ENCODE peak calls at places on chromosomes 16 and 17, in six cellular contexts. One of them, this sample, is unnamed.

GRCh38 chr17:59498421-59499307 is 66.7 kb upstream of the DHX40 start:
- DNase-seq in ascending aorta: no peak
- DNase-seq in iPS DF 6.9: no peak
- DNase-seq in neural progenitor cell: no peak
- DNase-seq in body of pancreas: no peak
- DNase-seq in hepatocyte: no peak
- DNase-seq in this sample: no peak

GRCh38 chr17:31274252-31274651 is 22.8 kb downstream of the OMG start:
- DNase-seq in ascending aorta: no peak
- DNase-seq in iPS DF 6.9: no peak
- DNase-seq in neural progenitor cell: no peak
- DNase-seq in body of pancreas: peak; percentile 5
- DNase-seq in hepatocyte: peak; percentile 4
- DNase-seq in this sample: no peak

GRCh38 chr16:24988593-24989338 is 26.4 kb downstream of the ARHGAP17 start:
- DNase-seq in ascending aorta: no peak
- DNase-seq in iPS DF 6.9: no peak
- DNase-seq in neural progenitor cell: no peak
- DNase-seq in body of pancreas: peak; percentile 67
- DNase-seq in hepatocyte: peak; percentile 83
- DNase-seq in this sample: peak; percentile 35

GRCh38 chr17:32593003-32593402 is 106.2 kb downstream of the CDK5R1 start:
- DNase-seq in ascending aorta: no peak
- DNase-seq in iPS DF 6.9: no peak
- DNase-seq in neural progenitor cell: no peak
- DNase-seq in body of pancreas: no peak
- DNase-seq in hepatocyte: no peak
- DNase-seq in this sample: no peak

GRCh38 chr16:28951410-28951943 is 740 bp downstream of the NFATC2IP start:
- DNase-seq in ascending aorta: no peak
- DNase-seq in iPS DF 6.9: no peak
- DNase-seq in neural progenitor cell: no peak
- DNase-seq in body of pancreas: no peak
- DNase-seq in hepatocyte: peak; percentile 53
- DNase-seq in this sample: peak; percentile 70

GRCh38 chr17:80422981-80423380 is 8.0 kb downstream of the ENDOV start:
- DNase-seq in ascending aorta: no peak
- DNase-seq in iPS DF 6.9: no peak
- DNase-seq in neural progenitor cell: no peak
- DNase-seq in body of pancreas: no peak
- DNase-seq in hepatocyte: no peak
- DNase-seq in this sample: peak; percentile 41

GRCh38 chr16:29745126-29745852 is 501 bp downstream of the C16orf54 start:
- DNase-seq in ascending aorta: no peak
- DNase-seq in iPS DF 6.9: no peak
- DNase-seq in neural progenitor cell: no peak
- DNase-seq in body of pancreas: no peak
- DNase-seq in hepatocyte: no peak
- DNase-seq in this sample: no peak

GRCh38 chr16:69595127-69596036 is 29.6 kb downstream of the NFAT5 start:
- DNase-seq in ascending aorta: no peak
- DNase-seq in iPS DF 6.9: no peak
- DNase-seq in neural progenitor cell: no peak
- DNase-seq in body of pancreas: no peak
- DNase-seq in hepatocyte: peak; percentile 28
- DNase-seq in this sample: no peak

GRCh38 chr17:78947235-78948153 is 22.3 kb upstream of the TIMP2 start:
- DNase-seq in ascending aorta: no peak
- DNase-seq in iPS DF 6.9: no peak
- DNase-seq in neural progenitor cell: no peak
- DNase-seq in body of pancreas: peak; percentile 90
- DNase-seq in hepatocyte: peak; percentile 62
- DNase-seq in this sample: no peak

GRCh38 chr16:57723170-57723569 is 12.4 kb upstream of the KATNB1 start:
- DNase-seq in ascending aorta: no peak
- DNase-seq in iPS DF 6.9: no peak
- DNase-seq in neural progenitor cell: peak; percentile 44
- DNase-seq in body of pancreas: no peak
- DNase-seq in hepatocyte: no peak
- DNase-seq in this sample: no peak

GRCh38 chr16:85746431-85747227 is 4.3 kb downstream of the C16orf74 start:
- DNase-seq in ascending aorta: no peak
- DNase-seq in iPS DF 6.9: no peak
- DNase-seq in neural progenitor cell: no peak
- DNase-seq in body of pancreas: no peak
- DNase-seq in hepatocyte: no peak
- DNase-seq in this sample: no peak

GRCh38 chr16:84048306-84048705 is 5.7 kb upstream of the SLC38A8 start:
- DNase-seq in ascending aorta: no peak
- DNase-seq in iPS DF 6.9: no peak
- DNase-seq in neural progenitor cell: peak; percentile 52
- DNase-seq in body of pancreas: peak; percentile 89
- DNase-seq in hepatocyte: peak; percentile 59
- DNase-seq in this sample: no peak

GRCh38 chr17:1555618-1556471 is 6.7 kb downstream of the PITPNA start:
- DNase-seq in ascending aorta: no peak
- DNase-seq in iPS DF 6.9: no peak
- DNase-seq in neural progenitor cell: no peak
- DNase-seq in body of pancreas: peak; percentile 60
- DNase-seq in hepatocyte: no peak
- DNase-seq in this sample: no peak

GRCh38 chr16:15686287-15686686 is 36.2 kb downstream of the NDE1 start:
- DNase-seq in ascending aorta: no peak
- DNase-seq in iPS DF 6.9: no peak
- DNase-seq in neural progenitor cell: no peak
- DNase-seq in body of pancreas: no peak
- DNase-seq in hepatocyte: no peak
- DNase-seq in this sample: no peak

GRCh38 chr16:85484337-85485295 is 128.5 kb upstream of the GSE1 start:
- DNase-seq in ascending aorta: no peak
- DNase-seq in iPS DF 6.9: no peak
- DNase-seq in neural progenitor cell: no peak
- DNase-seq in body of pancreas: peak; percentile 38
- DNase-seq in hepatocyte: no peak
- DNase-seq in this sample: no peak

GRCh38 chr16:68367034-68367433 is 56.2 kb downstream of the PRMT7 start:
- DNase-seq in ascending aorta: no peak
- DNase-seq in iPS DF 6.9: peak; percentile 63
- DNase-seq in neural progenitor cell: peak; percentile 76
- DNase-seq in body of pancreas: peak; percentile 33
- DNase-seq in hepatocyte: peak; percentile 60
- DNase-seq in this sample: no peak

GRCh38 chr17:33234930-33235685 is 58.0 kb downstream of the ASIC2 start:
- DNase-seq in ascending aorta: peak; percentile 73
- DNase-seq in iPS DF 6.9: no peak
- DNase-seq in neural progenitor cell: no peak
- DNase-seq in body of pancreas: peak; percentile 65
- DNase-seq in hepatocyte: peak; percentile 65
- DNase-seq in this sample: peak; percentile 76

GRCh38 chr16:57147381-57148191 is 38.3 kb downstream of the PSME3IP1 start:
- DNase-seq in ascending aorta: no peak
- DNase-seq in iPS DF 6.9: no peak
- DNase-seq in neural progenitor cell: peak; percentile 33
- DNase-seq in body of pancreas: peak; percentile 27
- DNase-seq in hepatocyte: no peak
- DNase-seq in this sample: no peak

GRCh38 chr17:75130059-75130631 is 1.4 kb downstream of the NT5C start:
- DNase-seq in ascending aorta: no peak
- DNase-seq in iPS DF 6.9: no peak
- DNase-seq in neural progenitor cell: no peak
- DNase-seq in body of pancreas: no peak
- DNase-seq in hepatocyte: no peak
- DNase-seq in this sample: no peak

GRCh38 chr17:4364622-4365041 is 1.8 kb downstream of the UBE2G1 start:
- DNase-seq in ascending aorta: no peak
- DNase-seq in iPS DF 6.9: no peak
- DNase-seq in neural progenitor cell: no peak
- DNase-seq in body of pancreas: no peak
- DNase-seq in hepatocyte: no peak
- DNase-seq in this sample: no peak

GRCh38 chr17:67047382-67047781 is 3.0 kb downstream of the CACNG1 start:
- DNase-seq in ascending aorta: no peak
- DNase-seq in iPS DF 6.9: no peak
- DNase-seq in neural progenitor cell: no peak
- DNase-seq in body of pancreas: no peak
- DNase-seq in hepatocyte: no peak
- DNase-seq in this sample: no peak

GRCh38 chr16:49822649-49823370 is 33.1 kb downstream of the ZNF423 start:
- DNase-seq in ascending aorta: no peak
- DNase-seq in iPS DF 6.9: no peak
- DNase-seq in neural progenitor cell: no peak
- DNase-seq in body of pancreas: no peak
- DNase-seq in hepatocyte: no peak
- DNase-seq in this sample: no peak

GRCh38 chr16:71369494-71369893 is 11.0 kb downstream of the CALB2 start:
- DNase-seq in ascending aorta: no peak
- DNase-seq in iPS DF 6.9: no peak
- DNase-seq in neural progenitor cell: no peak
- DNase-seq in body of pancreas: no peak
- DNase-seq in hepatocyte: no peak
- DNase-seq in this sample: no peak

GRCh38 chr17:27069842-27070508 is 223.9 kb upstream of the WSB1 start:
- DNase-seq in ascending aorta: no peak
- DNase-seq in iPS DF 6.9: no peak
- DNase-seq in neural progenitor cell: no peak
- DNase-seq in body of pancreas: no peak
- DNase-seq in hepatocyte: no peak
- DNase-seq in this sample: no peak

GRCh38 chr16:77946834-77947233 is 75.5 kb upstream of the CLEC3A start:
- DNase-seq in ascending aorta: no peak
- DNase-seq in iPS DF 6.9: no peak
- DNase-seq in neural progenitor cell: peak; percentile 35
- DNase-seq in body of pancreas: no peak
- DNase-seq in hepatocyte: peak; percentile 23
- DNase-seq in this sample: no peak

GRCh38 chr17:50468120-50469004 is at the start of gene CHAD:
- DNase-seq in ascending aorta: no peak
- DNase-seq in iPS DF 6.9: no peak
- DNase-seq in neural progenitor cell: peak; percentile 54
- DNase-seq in body of pancreas: no peak
- DNase-seq in hepatocyte: no peak
- DNase-seq in this sample: no peak

GRCh38 chr16:12651765-12652531 is 151.7 kb downstream of the CPPED1 start:
- DNase-seq in ascending aorta: no peak
- DNase-seq in iPS DF 6.9: no peak
- DNase-seq in neural progenitor cell: peak; percentile 75
- DNase-seq in body of pancreas: no peak
- DNase-seq in hepatocyte: no peak
- DNase-seq in this sample: no peak

GRCh38 chr16:68737730-68738590 is 868 bp downstream of the CDH1 start:
- DNase-seq in ascending aorta: no peak
- DNase-seq in iPS DF 6.9: no peak
- DNase-seq in neural progenitor cell: peak; percentile 23
- DNase-seq in body of pancreas: peak; percentile 88
- DNase-seq in hepatocyte: peak; percentile 71
- DNase-seq in this sample: no peak

DNA sequence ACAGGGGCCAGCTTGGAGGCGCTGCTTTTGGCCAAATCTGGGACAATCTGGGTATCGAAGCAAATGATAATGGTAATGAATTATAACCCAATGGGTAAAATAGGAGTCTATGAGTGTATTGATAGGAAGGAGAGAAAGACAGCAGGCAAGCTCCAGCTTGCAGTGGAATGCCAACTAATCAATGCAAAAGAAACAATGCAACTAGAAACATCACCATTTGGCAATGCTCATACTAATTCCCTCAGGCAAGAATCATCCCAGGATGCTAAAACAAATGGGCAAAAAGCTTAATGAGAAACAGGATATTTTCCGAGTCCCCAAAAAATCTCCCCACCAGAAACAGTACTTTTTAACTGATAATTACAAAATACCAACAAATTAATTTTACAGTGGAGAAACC is 64.7 kb downstream of the ADCY9 start:
- DNase-seq in ascending aorta: no peak
- DNase-seq in iPS DF 6.9: no peak
- DNase-seq in neural progenitor cell: no peak
- DNase-seq in body of pancreas: no peak
- DNase-seq in hepatocyte: no peak
- DNase-seq in this sample: no peak
- H3K27ac ChIP-seq in ascending aorta: peak overlapping the region; percentile 48
- H3K27ac ChIP-seq in iPS DF 6.9: no peak overlapping the region
- H3K27ac ChIP-seq in neural progenitor cell: no peak overlapping the region
- H3K27ac ChIP-seq in body of pancreas: no peak overlapping the region
- H3K27ac ChIP-seq in hepatocyte: no peak overlapping the region
- H3K27ac ChIP-seq in this sample: peak overlapping the region; percentile 73

GRCh38 chr17:39229274-39229913 is 3.6 kb upstream of the STAC2 start:
- DNase-seq in ascending aorta: no peak
- DNase-seq in iPS DF 6.9: no peak
- DNase-seq in neural progenitor cell: no peak
- DNase-seq in body of pancreas: no peak
- DNase-seq in hepatocyte: no peak
- DNase-seq in this sample: no peak
- H3K27ac ChIP-seq in ascending aorta: no peak overlapping the region
- H3K27ac ChIP-seq in iPS DF 6.9: no peak overlapping the region
- H3K27ac ChIP-seq in neural progenitor cell: no peak overlapping the region
- H3K27ac ChIP-seq in body of pancreas: no peak overlapping the region
- H3K27ac ChIP-seq in hepatocyte: no peak overlapping the region
- H3K27ac ChIP-seq in this sample: peak overlapping the region; percentile 75

GRCh38 chr17:28523876-28524275 is 17.7 kb downstream of the FOXN1 start:
- DNase-seq in ascending aorta: no peak
- DNase-seq in iPS DF 6.9: no peak
- DNase-seq in neural progenitor cell: no peak
- DNase-seq in body of pancreas: no peak
- DNase-seq in hepatocyte: no peak
- DNase-seq in this sample: no peak

GRCh38 chr17:28526381-28526780 is 20.2 kb downstream of the FOXN1 start:
- DNase-seq in ascending aorta: no peak
- DNase-seq in iPS DF 6.9: no peak
- DNase-seq in neural progenitor cell: no peak
- DNase-seq in body of pancreas: no peak
- DNase-seq in hepatocyte: no peak
- DNase-seq in this sample: no peak

GRCh38 chr17:28527181-28527681 is 21.1 kb downstream of the FOXN1 start:
- DNase-seq in ascending aorta: no peak
- DNase-seq in iPS DF 6.9: no peak
- DNase-seq in neural progenitor cell: no peak
- DNase-seq in body of pancreas: no peak
- DNase-seq in hepatocyte: no peak
- DNase-seq in this sample: no peak

GRCh38 chr17:28523186-28523585 is 17.0 kb downstream of the FOXN1 start:
- DNase-seq in ascending aorta: no peak
- DNase-seq in iPS DF 6.9: no peak
- DNase-seq in neural progenitor cell: no peak
- DNase-seq in body of pancreas: no peak
- DNase-seq in hepatocyte: no peak
- DNase-seq in this sample: no peak

GRCh38 chr17:28524476-28525415 is 18.6 kb downstream of the FOXN1 start:
- DNase-seq in ascending aorta: no peak
- DNase-seq in iPS DF 6.9: no peak
- DNase-seq in neural progenitor cell: no peak
- DNase-seq in body of pancreas: peak; percentile 72
- DNase-seq in hepatocyte: peak; percentile 88
- DNase-seq in this sample: no peak
- H3K27ac ChIP-seq in ascending aorta: no peak overlapping the region
- H3K27ac ChIP-seq in iPS DF 6.9: no peak overlapping the region
- H3K27ac ChIP-seq in neural progenitor cell: no peak overlapping the region
- H3K27ac ChIP-seq in body of pancreas: peak overlapping the region; percentile 62
- H3K27ac ChIP-seq in hepatocyte: peak overlapping the region; percentile 95
- H3K27ac ChIP-seq in this sample: no peak overlapping the region

GRCh38 chr16:2856686-2857450 is 1.1 kb downstream of the PRSS22 start:
- DNase-seq in ascending aorta: no peak
- DNase-seq in iPS DF 6.9: no peak
- DNase-seq in neural progenitor cell: no peak
- DNase-seq in body of pancreas: no peak
- DNase-seq in hepatocyte: no peak
- DNase-seq in this sample: peak; percentile 52
- H3K27ac ChIP-seq in ascending aorta: no peak overlapping the region
- H3K27ac ChIP-seq in iPS DF 6.9: no peak overlapping the region
- H3K27ac ChIP-seq in neural progenitor cell: no peak overlapping the region
- H3K27ac ChIP-seq in body of pancreas: peak overlapping the region; percentile 99
- H3K27ac ChIP-seq in hepatocyte: peak overlapping the region; percentile 97
- H3K27ac ChIP-seq in this sample: no peak overlapping the region

This sample was measured in tibial artery.